ENCODE peak calls at places on chromosomes 7 and 10, in ten cellular contexts. C is fibroblast of lung, B is breast epithelium, K is lower lobe of right lung, O is K562, V is neural progenitor cell, P is SJSA1, D is stomach, R is OCI-LY7, W is mesendoderm. F is an unnamed sample.

GRCh38 chr7:150949971-150950491 is 28.1 kb downstream of the KCNH2 start:
- DNase-seq in C (no peak), B (no peak), K (peak; percentile 28), O (no peak), V (no peak), P (no peak), D (no peak), R (no peak), W (no peak), F (no peak)

GRCh38 chr7:151745090-151745638 is 131.8 kb downstream of the PRKAG2 start:
- DNase-seq in C (peak; percentile 90), B (no peak), K (peak; percentile 93), O (peak; percentile 52), V (no peak), P (peak; percentile 89), D (peak; percentile 86), R (no peak), W (no peak), F (peak; percentile 84)

GRCh38 chr7:96655956-96656355 is 53.7 kb downstream of the SEM1 start:
- DNase-seq in C (no peak), B (no peak), K (no peak), O (no peak), V (no peak), P (no peak), D (no peak), R (no peak), W (no peak), F (no peak)

GRCh38 chr10:100101526-100102076 is 19.9 kb upstream of the CPN1 start:
- DNase-seq in C (peak; percentile 4), B (no peak), K (no peak), O (no peak), V (no peak), P (no peak), D (no peak), R (no peak), W (no peak), F (peak; percentile 82)

GRCh38 chr7:76244781-76245391 is 43.2 kb downstream of the SRRM3 start:
- DNase-seq in C (no peak), B (no peak), K (no peak), O (no peak), V (no peak), P (no peak), D (no peak), R (no peak), W (no peak), F (no peak)

GRCh38 chr10:73899401-73899780 is 11.5 kb upstream of the PLAU start:
- DNase-seq in C (peak; percentile 98), B (no peak), K (no peak), O (no peak), V (no peak), P (peak; percentile 78), D (no peak), R (no peak), W (peak; percentile 57), F (peak; percentile 98)

GRCh38 chr7:69419928-69420327 is 178.3 kb upstream of the AUTS2 start:
- DNase-seq in C (peak; percentile 71), B (no peak), K (no peak), O (no peak), V (no peak), P (no peak), D (no peak), R (no peak), W (no peak), F (no peak)

GRCh38 chr7:20959281-20959680 is 172.6 kb upstream of the SP8 start:
- DNase-seq in C (no peak), B (no peak), K (no peak), O (no peak), V (no peak), P (no peak), D (no peak), R (no peak), W (no peak), F (peak; percentile 73)

GRCh38 chr10:4070921-4071320 is 285.9 kb upstream of the KLF6 start:
- DNase-seq in C (no peak), B (no peak), K (no peak), O (no peak), V (no peak), P (no peak), D (no peak), R (no peak), W (no peak), F (no peak)

GRCh38 chr10:4077804-4078203 is 292.8 kb upstream of the KLF6 start:
- DNase-seq in C (no peak), B (no peak), K (no peak), O (no peak), V (no peak), P (no peak), D (no peak), R (no peak), W (no peak), F (no peak)

GRCh38 chr10:4073912-4074311 is 288.9 kb upstream of the KLF6 start:
- DNase-seq in C (peak; percentile 87), B (no peak), K (no peak), O (no peak), V (no peak), P (no peak), D (no peak), R (no peak), W (no peak), F (peak; percentile 87)

GRCh38 chr10:4075443-4075842 is 290.4 kb upstream of the KLF6 start:
- DNase-seq in C (no peak), B (no peak), K (no peak), O (no peak), V (no peak), P (no peak), D (no peak), R (no peak), W (no peak), F (no peak)

DNA sequence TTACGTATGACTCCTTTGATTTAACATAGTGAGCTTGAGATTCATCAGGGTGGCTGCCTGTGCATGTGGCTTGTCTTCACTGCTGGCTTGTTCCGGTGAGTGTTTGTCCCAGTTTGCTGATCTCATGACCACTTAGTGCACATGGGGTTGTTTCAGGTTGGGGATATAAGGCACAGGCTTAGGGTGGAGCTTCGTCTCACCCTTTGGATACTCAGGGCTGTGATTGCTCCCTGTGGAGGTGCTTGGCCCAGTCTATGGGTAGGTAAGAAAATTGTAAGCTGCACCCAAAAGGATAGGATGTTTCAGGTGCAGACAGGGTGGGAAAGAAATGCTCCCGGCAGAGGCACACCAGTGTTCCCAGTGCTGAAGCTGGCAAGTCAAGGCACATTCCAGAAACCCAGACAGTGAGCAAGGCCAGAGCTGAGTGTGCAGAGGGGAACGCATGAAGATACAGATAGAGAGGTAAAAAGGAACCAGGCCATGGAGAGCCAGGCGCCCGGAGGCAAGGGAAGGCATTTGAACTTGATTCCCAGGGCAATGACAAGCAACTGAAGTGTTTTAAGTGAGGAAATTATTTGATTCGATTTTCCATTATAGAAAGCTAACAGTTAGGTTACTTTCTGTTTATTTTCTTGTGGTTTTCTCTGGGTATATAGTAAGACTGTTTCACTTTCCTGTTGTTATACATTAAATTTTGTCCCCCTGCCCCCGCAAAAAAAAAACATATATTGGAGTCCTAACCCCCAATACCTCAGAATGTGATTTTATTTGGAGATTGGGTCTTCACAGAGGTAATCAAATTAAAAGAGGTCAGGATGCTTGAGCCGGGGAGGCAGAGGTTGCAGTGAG is 289.8 kb upstream of the KLF6 start:
- DNase-seq in C (peak; percentile 77), B (no peak), K (no peak), O (no peak), V (no peak), P (no peak), D (no peak), R (no peak), W (no peak), F (peak; percentile 94)
- H3K4me3 ChIP-seq in C (no peak overlapping the region), B (no peak overlapping the region), K (no peak overlapping the region), O (no peak overlapping the region), V (no peak overlapping the region), P (no peak overlapping the region), D (no peak overlapping the region), R (no peak overlapping the region), W (no peak overlapping the region), F (no peak overlapping the region)

GRCh38 chr10:96233959-96234358 is 37.4 kb downstream of the BLNK start:
- DNase-seq in C (no peak), B (no peak), K (no peak), O (no peak), V (no peak), P (no peak), D (no peak), R (no peak), W (no peak), F (no peak)

GRCh38 chr10:96238889-96239624 is 32.3 kb downstream of the BLNK start:
- DNase-seq in C (no peak), B (no peak), K (no peak), O (no peak), V (no peak), P (no peak), D (no peak), R (no peak), W (no peak), F (no peak)

GRCh38 chr10:96236876-96237275 is 34.5 kb downstream of the BLNK start:
- DNase-seq in C (no peak), B (no peak), K (no peak), O (no peak), V (no peak), P (no peak), D (no peak), R (no peak), W (no peak), F (no peak)

GRCh38 chr10:96236090-96236478 is 35.3 kb downstream of the BLNK start:
- DNase-seq in C (no peak), B (no peak), K (no peak), O (no peak), V (no peak), P (no peak), D (no peak), R (peak; percentile 21), W (no peak), F (no peak)

GRCh38 chr10:96235326-96236089 is 35.9 kb downstream of the BLNK start:
- DNase-seq in C (no peak), B (no peak), K (no peak), O (no peak), V (no peak), P (no peak), D (no peak), R (peak; percentile 46), W (no peak), F (no peak)
- H3K36me3 ChIP-seq in C (no peaks in the 10 kb centered on the region), B (no peaks in the 10 kb centered on the region), K (no peaks in the 10 kb centered on the region), O (no peaks in the 10 kb centered on the region), V (no peaks in the 10 kb centered on the region), P (no peaks in the 10 kb centered on the region), D (peaks cover 24% of the 10 kb centered on the region), R (peaks cover 98% of the 10 kb centered on the region), W (no peaks in the 10 kb centered on the region), F (peaks cover 1% of the 10 kb centered on the region)

GRCh38 chr10:69417542-69417941 is 824 bp upstream of the TACR2 start:
- DNase-seq in C (no peak), B (no peak), K (no peak), O (no peak), V (no peak), P (no peak), D (no peak), R (no peak), W (no peak), F (no peak)

GRCh38 chr10:69418052-69418752 is 1.5 kb upstream of the TACR2 start:
- DNase-seq in C (no peak), B (no peak), K (no peak), O (no peak), V (no peak), P (no peak), D (no peak), R (no peak), W (no peak), F (no peak)

GRCh38 chr10:69419761-69420126 is 3.0 kb upstream of the TACR2 start:
- DNase-seq in C (no peak), B (no peak), K (no peak), O (no peak), V (no peak), P (no peak), D (no peak), R (no peak), W (no peak), F (no peak)

GRCh38 chr10:69421611-69422308 is 5.0 kb upstream of the TACR2 start:
- DNase-seq in C (no peak), B (no peak), K (peak; percentile 90), O (no peak), V (no peak), P (no peak), D (no peak), R (no peak), W (no peak), F (peak; percentile 56)

DNA sequence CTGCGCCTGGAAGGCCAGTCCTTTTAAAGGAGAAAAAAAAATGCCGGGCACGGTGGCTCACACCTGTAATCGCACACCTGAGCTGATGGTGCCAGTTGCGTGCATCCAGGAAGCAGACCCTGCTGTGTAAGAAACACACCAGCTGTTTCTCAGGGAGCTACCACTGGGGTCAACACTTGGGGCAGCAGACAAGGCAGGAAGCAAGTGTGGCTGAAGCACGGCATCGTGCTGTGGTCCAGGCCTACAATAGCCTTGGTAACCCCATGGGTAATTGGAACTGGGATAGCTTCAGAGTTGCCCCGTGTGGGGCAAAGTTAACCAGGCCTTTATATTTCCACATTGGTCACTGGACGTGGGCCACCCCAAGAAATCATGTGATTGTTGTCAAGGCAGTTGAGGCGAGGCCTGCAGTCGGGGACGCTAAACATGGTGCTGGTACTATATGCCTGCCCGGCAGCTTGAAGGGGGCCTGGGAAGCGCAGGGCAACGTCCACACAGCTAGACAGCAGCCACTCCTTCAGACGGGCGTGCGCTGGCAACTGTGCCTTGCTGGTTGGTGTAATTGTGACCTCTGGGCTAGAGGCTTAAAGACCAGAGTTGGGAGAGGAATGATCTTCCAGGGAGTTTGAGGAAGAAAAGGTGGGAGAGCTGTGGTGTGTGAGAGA is 2.5 kb upstream of the TACR2 start:
- DNase-seq in C (no peak), B (no peak), K (no peak), O (no peak), V (no peak), P (no peak), D (no peak), R (no peak), W (no peak), F (no peak)
- H3K4me3 ChIP-seq in C (no peak overlapping the region), B (no peak overlapping the region), K (no peak overlapping the region), O (no peak overlapping the region), V (no peak overlapping the region), P (no peak overlapping the region), D (no peak overlapping the region), R (no peak overlapping the region), W (no peak overlapping the region), F (no peak overlapping the region)

GRCh38 chr7:140036224-140036651 is 26.5 kb downstream of the PARP12 start:
- DNase-seq in C (peak; percentile 50), B (no peak), K (no peak), O (no peak), V (no peak), P (no peak), D (no peak), R (no peak), W (no peak), F (no peak)

GRCh38 chr7:140042386-140042670 is 20.4 kb downstream of the PARP12 start:
- DNase-seq in C (no peak), B (no peak), K (no peak), O (no peak), V (no peak), P (no peak), D (no peak), R (no peak), W (no peak), F (no peak)

GRCh38 chr7:140039896-140040295 is 22.9 kb downstream of the PARP12 start:
- DNase-seq in C (no peak), B (no peak), K (no peak), O (no peak), V (no peak), P (peak; percentile 18), D (no peak), R (no peak), W (no peak), F (no peak)

GRCh38 chr7:140041626-140042385 is 20.9 kb downstream of the PARP12 start:
- DNase-seq in C (peak; percentile 65), B (no peak), K (no peak), O (no peak), V (no peak), P (no peak), D (no peak), R (no peak), W (no peak), F (no peak)

DNA sequence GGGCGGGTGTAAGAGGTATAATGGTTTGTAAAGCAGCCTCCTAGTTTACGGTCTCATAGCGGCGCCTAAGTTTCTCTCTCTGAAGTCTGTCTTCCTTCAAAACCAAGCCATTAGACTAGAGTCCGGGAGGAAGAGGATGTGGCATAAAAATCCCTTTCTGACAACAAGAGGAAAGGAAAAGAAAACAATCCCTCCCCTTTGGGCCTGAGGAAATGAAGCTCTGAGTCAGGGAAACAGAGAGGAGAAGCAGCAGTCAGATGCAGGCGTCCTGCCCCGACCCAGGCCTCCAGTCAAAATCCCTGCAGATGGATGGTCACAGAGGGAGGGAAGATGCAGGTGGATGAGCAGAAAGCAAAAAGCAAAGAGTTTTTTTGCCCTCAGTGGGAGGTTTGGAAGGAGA is 23.7 kb downstream of the PARP12 start:
- DNase-seq in C (no peak), B (no peak), K (no peak), O (no peak), V (no peak), P (peak; percentile 4), D (no peak), R (no peak), W (no peak), F (no peak)
- H3K36me3 ChIP-seq in C (peaks cover 10% of the 10 kb centered on the region), B (peaks cover 5% of the 10 kb centered on the region), K (peaks cover 87% of the 10 kb centered on the region), O (peaks cover 34% of the 10 kb centered on the region), V (no peaks in the 10 kb centered on the region), P (peaks cover 37% of the 10 kb centered on the region), D (peaks cover 80% of the 10 kb centered on the region), R (no peaks in the 10 kb centered on the region), W (no peaks in the 10 kb centered on the region), F (peaks cover 5% of the 10 kb centered on the region)

F was measured in bronchial epithelial cell.